ENCODE peak calls at places on chromosomes 3 and 15, in nine cellular contexts. D is stimulated activated CD8-positive, alpha-beta memory T cell treated with anti-CD3 and anti-CD28 coated beads, Interleukin-2, amount 100 ng/mL, for 1 hour; B is dorsolateral prefrontal cortex; P is effector CD4-positive, alpha-beta T cell; J is Caki2; H is upper lobe of right lung; F is body of pancreas; T is lung; G is activated gamma-delta T cell treated with Interleukin-2 at 50 U/mL for 16 hours. N is an unnamed sample.

GRCh38 chr3:187101184-187102072 is 37.9 kb downstream of the RPL39L start:
- DNase-seq in D (peak), B (no peak), P (peak), J (peak), H (peak), F (peak), T (peak), G (peak), N (peak)

GRCh38 chr3:134666466-134666865 is 15.6 kb upstream of the KY start:
- DNase-seq in D (no peak), B (no peak), P (no peak), J (no peak), H (no peak), F (no peak), T (no peak), G (no peak), N (no peak)

GRCh38 chr15:85751731-85752421 is 42.8 kb downstream of the KLHL25 start:
- DNase-seq in D (no peak), B (no peak), P (no peak), J (no peak), H (no peak), F (peak), T (no peak), G (no peak), N (no peak)

GRCh38 chr3:141789281-141789680 is 26.1 kb downstream of the GRK7 start:
- DNase-seq in D (no peak), B (no peak), P (no peak), J (no peak), H (no peak), F (no peak), T (no peak), G (no peak), N (no peak)

GRCh38 chr3:197378987-197379718 is 80.7 kb upstream of the DLG1 start:
- DNase-seq in D (no peak), B (no peak), P (no peak), J (no peak), H (no peak), F (no peak), T (no peak), G (no peak), N (no peak)

GRCh38 chr3:188807002-188807401 is 364.8 kb upstream of the TPRG1 start:
- DNase-seq in D (no peak), B (no peak), P (no peak), J (peak), H (no peak), F (no peak), T (no peak), G (no peak), N (no peak)

GRCh38 chr15:69265347-69265955 is 33.3 kb upstream of the PAQR5 start:
- DNase-seq in D (no peak), B (no peak), P (no peak), J (peak), H (no peak), F (no peak), T (no peak), G (no peak), N (peak)

GRCh38 chr15:90883971-90884718 is at the start of gene FES:
- DNase-seq in D (no peak), B (no peak), P (no peak), J (no peak), H (peak), F (peak), T (peak), G (no peak), N (no peak)

GRCh38 chr15:52050416-52050815 is 31.4 kb downstream of the MAPK6 start:
- DNase-seq in D (no peak), B (no peak), P (no peak), J (peak), H (no peak), F (no peak), T (no peak), G (no peak), N (no peak)

N was measured in LNCaP clone FGC.